ENCODE peak calls at places on chromosomes 6 and 20, in six cellular contexts. O, F, D, P, H and K are unnamed samples.

GRCh38 chr6:51893356-51893755 is 194.1 kb downstream of the PKHD1 start:
- DNase-seq in O (no peak), D (no peak), F (no peak), H (no peak), P (no peak), K (no peak)

GRCh38 chr20:52593634-52594033 is 378.5 kb upstream of the TSHZ2 start:
- DNase-seq in D (peak), F (no peak), O (no peak), P (no peak), H (no peak), K (no peak)

GRCh38 chr6:44339763-44340625 is 2.5 kb upstream of the SPATS1 start:
- DNase-seq in F (no peak), O (no peak), D (no peak), P (no peak), H (no peak), K (no peak)

GRCh38 chr6:16562498-16562897 is 198.8 kb downstream of the ATXN1 start:
- DNase-seq in O (no peak), H (no peak), P (no peak), F (no peak), D (no peak), K (no peak)

GRCh38 chr20:8749986-8750385 is 318.9 kb upstream of the PLCB4 start:
- DNase-seq in D (no peak), F (no peak), H (no peak), O (no peak), P (no peak), K (no peak)

GRCh38 chr6:24529985-24530384 is 35.2 kb downstream of the ALDH5A1 start:
- DNase-seq in P (no peak), D (no peak), H (no peak), F (no peak), O (no peak), K (no peak)

GRCh38 chr20:25490656-25491445 is 83.4 kb downstream of the GINS1 start:
- DNase-seq in D (no peak), P (no peak), O (no peak), F (no peak), H (no peak), K (no peak)

GRCh38 chr20:63268671-63269439 is 3.8 kb upstream of the ARFGAP1 start:
- DNase-seq in H (no peak), O (no peak), D (no peak), F (no peak), P (no peak), K (no peak)

GRCh38 chr20:41570552-41570951 is 47.6 kb downstream of the CHD6 start:
- DNase-seq in D (no peak), H (no peak), F (no peak), O (no peak), P (no peak), K (no peak)

GRCh38 chr6:73134588-73134987 is 90.7 kb downstream of the KHDC1L start:
- DNase-seq in O (peak), H (no peak), P (no peak), D (no peak), F (no peak), K (peak)

GRCh38 chr6:164578616-164579015 is 730.8 kb downstream of the C6orf118 start:
- DNase-seq in P (no peak), F (no peak), O (no peak), H (no peak), D (no peak), K (no peak)

GRCh38 chr20:58580493-58580835 is 65.3 kb upstream of the APCDD1L start:
- DNase-seq in O (no peak), D (no peak), F (no peak), H (no peak), P (no peak), K (no peak)

GRCh38 chr6:120137492-120137891 is 787.9 kb upstream of the MAN1A1 start:
- DNase-seq in F (no peak), O (no peak), P (no peak), H (no peak), D (no peak), K (no peak)

GRCh38 chr20:62723351-62723750 is 14.7 kb downstream of the NTSR1 start:
- DNase-seq in H (no peak), D (no peak), F (no peak), O (no peak), P (no peak), K (no peak)

GRCh38 chr6:31352497-31353368 is 4.2 kb downstream of the HLA-B start:
- DNase-seq in D (no peak), P (no peak), F (no peak), H (no peak), O (no peak), K (no peak)

GRCh38 chr20:60053125-60053812 is 95.0 kb downstream of the CDH26 start:
- DNase-seq in P (no peak), H (no peak), F (no peak), D (no peak), O (no peak), K (no peak)

GRCh38 chr6:46704562-46704961 is 16.9 kb downstream of the TDRD6 start:
- DNase-seq in F (no peak), P (peak), H (no peak), D (no peak), O (peak), K (no peak)

GRCh38 chr6:75145976-75146375 is 59.9 kb downstream of the COL12A1 start:
- DNase-seq in H (no peak), P (no peak), D (no peak), F (no peak), O (no peak), K (no peak)

GRCh38 chr6:164532546-164533362 is 776.7 kb downstream of the C6orf118 start:
- DNase-seq in D (no peak), P (no peak), H (no peak), F (no peak), O (peak), K (no peak)

GRCh38 chr20:22511943-22512910 is 72.1 kb downstream of the FOXA2 start:
- DNase-seq in O (no peak), D (no peak), F (no peak), H (peak), P (peak), K (peak)

GRCh38 chr6:89610149-89610642 is 28.4 kb downstream of the LYRM2 start:
- DNase-seq in F (peak), H (peak), O (peak), D (no peak), P (peak), K (peak)

GRCh38 chr20:16293590-16293989 is 279.7 kb downstream of the KIF16B start:
- DNase-seq in O (no peak), P (no peak), F (no peak), H (no peak), D (no peak), K (no peak)

GRCh38 chr20:36493013-36493800 is 48.1 kb upstream of the MYL9 start:
- DNase-seq in H (no peak), P (no peak), O (no peak), D (no peak), F (no peak), K (no peak)

GRCh38 chr6:38269773-38270172 is 370.0 kb downstream of the BTBD9 start:
- DNase-seq in D (no peak), P (peak), F (no peak), O (no peak), H (no peak), K (no peak)

GRCh38 chr20:4563534-4563933 is 158.2 kb upstream of the PRND start:
- DNase-seq in H (no peak), F (peak), P (peak), D (no peak), O (peak), K (peak)

GRCh38 chr20:19552144-19552895 is 205.7 kb upstream of the RIN2 start:
- DNase-seq in F (peak), H (peak), D (no peak), P (peak), O (peak), K (peak)

GRCh38 chr6:35486005-35486925 is 10.6 kb downstream of the TEAD3 start:
- DNase-seq in D (no peak), P (no peak), F (peak), H (peak), O (peak), K (peak)

DNA sequence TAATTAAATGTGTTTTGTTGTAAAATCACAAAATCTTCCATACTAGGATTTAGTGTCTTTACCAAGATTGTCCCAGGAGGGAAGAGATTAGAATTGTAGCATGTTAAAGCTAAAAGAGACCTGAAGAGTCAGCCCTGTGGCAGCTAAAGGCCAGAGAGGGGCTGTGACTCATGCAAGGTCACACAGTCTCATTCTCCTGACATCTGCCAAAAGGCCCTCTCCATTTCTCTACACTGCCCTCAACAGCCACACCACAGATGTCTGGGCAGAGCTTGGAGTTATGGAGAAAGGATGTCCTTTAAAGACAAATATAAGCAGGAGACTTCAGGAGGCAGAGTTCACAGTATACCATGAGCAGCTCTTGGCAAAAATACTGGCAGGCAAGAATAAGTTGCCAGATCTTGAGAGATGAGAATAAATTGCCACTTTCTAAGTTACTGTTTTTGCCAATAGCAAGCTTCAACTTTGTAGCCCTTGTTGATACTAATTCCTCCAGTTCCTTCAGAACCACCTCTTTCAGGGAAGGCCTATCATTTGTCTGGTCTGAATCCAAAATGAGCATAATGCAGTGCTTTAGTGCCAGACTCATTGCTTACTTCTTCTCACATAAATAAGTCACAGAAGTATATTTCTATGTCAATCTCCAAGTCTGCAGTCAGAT is 41.7 kb downstream of the AKIRIN2 start:
- DNase-seq in O (peak), H (no peak), D (peak), F (no peak), P (no peak), K (no peak)
- TF ChIP-seq CTCF in O (no peak), H (no peak), D (no peak), F (no peak), P (no peak), K (no peak)

GRCh38 chr20:50188879-50189680 is 1.6 kb upstream of the CEBPB start:
- DNase-seq in F (no peak), P (no peak), D (no peak), H (peak), O (no peak), K (no peak)

GRCh38 chr20:50191065-50191565 is 485 bp downstream of the CEBPB start:
- DNase-seq in P (no peak), H (no peak), O (peak), D (no peak), F (no peak), K (no peak)

GRCh38 chr20:50191566-50192363 is 1.1 kb downstream of the CEBPB start:
- DNase-seq in H (no peak), P (peak), F (peak), D (no peak), O (peak), K (peak)

GRCh38 chr20:50189681-50190250 is 864 bp upstream of the CEBPB start:
- DNase-seq in F (no peak), H (peak), O (peak), P (no peak), D (no peak), K (peak)

GRCh38 chr20:50190251-50191064 is at the start of gene CEBPB:
- DNase-seq in O (peak), H (peak), P (peak), D (no peak), F (peak), K (peak)
- TF ChIP-seq CTCF in O (peak), H (peak), P (peak), D (peak), F (peak), K (peak)

GRCh38 chr6:20839624-20840023 is 305.4 kb downstream of the CDKAL1 start:
- DNase-seq in O (no peak), H (no peak), P (no peak), D (no peak), F (no peak), K (no peak)
- TF ChIP-seq CTCF in O (no peak), H (no peak), P (no peak), D (no peak), F (no peak), K (no peak)

DNA sequence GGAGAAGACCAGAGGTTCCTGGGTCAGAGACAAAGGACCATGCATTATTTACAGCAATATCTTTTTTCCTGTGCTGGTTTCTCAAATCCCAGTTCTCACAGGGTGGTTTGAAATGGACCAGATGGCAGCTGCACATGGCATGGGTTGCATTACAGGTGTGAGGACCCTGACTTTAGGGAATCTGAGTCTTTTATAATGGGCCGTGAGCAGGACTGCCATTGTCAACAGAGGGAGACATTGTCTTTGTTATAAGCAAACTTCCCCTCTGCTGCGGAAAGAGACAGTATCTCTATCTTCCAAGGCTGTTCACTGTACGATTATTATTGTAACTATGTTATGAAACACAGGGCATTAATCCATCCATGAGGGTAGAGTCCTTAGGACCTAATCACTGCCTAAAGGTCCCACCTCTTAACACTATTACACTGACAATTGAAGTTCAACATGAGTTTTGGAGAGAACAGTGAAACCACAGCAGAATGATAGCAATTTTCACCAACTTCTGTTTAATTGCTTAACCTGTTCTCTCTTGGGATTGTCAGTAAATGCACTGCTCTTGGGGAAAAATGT is 156.1 kb upstream of the AGPAT4 start:
- DNase-seq in D (no peak), H (no peak), P (no peak), O (no peak), F (no peak), K (no peak)
- TF ChIP-seq CTCF in D (peak), H (no peak), P (peak), O (no peak), F (no peak), K (no peak)

DNA sequence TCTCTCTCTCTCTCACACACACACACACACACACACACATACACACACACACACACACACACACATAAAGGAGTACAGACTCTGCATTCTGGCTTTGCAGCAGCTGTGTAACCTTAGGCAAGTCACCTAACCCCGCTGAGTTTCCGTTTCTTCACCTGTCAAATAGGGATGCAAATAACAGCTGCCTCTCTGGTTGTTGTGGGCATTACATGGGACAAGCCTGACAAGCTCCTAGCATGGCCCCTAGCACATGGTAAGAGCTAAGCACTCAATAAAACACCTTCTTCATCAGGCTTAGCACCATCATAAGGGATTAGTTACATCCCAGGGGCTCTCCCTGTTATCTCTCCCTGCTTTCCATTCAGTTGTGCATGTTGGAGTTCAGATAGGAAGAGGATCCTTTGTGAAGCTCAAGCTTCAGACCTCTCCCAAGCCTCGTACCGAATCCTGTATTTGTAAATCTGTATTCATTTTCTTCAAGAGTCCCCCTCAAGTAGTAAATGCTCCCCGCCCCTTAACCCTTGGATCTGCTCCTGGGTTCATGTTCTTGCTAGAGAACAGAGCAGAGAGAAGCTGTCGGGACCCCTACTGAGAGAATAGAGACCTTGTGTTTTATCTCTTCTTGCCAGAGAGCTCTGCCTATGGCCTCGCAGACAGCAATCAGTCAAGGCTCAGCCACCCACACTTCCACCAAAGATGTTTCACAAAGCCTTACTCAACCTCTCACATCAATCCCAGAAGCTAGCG is 2.2 kb downstream of the SLC13A3 start:
- DNase-seq in P (no peak), D (no peak), O (no peak), H (no peak), F (no peak), K (no peak)
- TF ChIP-seq CTCF in P (no peak), D (no peak), O (no peak), H (no peak), F (no peak), K (no peak)

GRCh38 chr6:170254315-170255213 is 36.3 kb downstream of the DLL1 start:
- DNase-seq in F (peak), D (no peak), O (no peak), H (no peak), P (no peak), K (no peak)
- TF ChIP-seq CTCF in F (no peak), D (no peak), O (no peak), H (no peak), P (no peak), K (no peak)

GRCh38 chr20:33515569-33516216 is 25.8 kb downstream of the CBFA2T2 start:
- DNase-seq in P (no peak), H (no peak), D (no peak), O (no peak), F (no peak), K (no peak)
- TF ChIP-seq CTCF in P (peak), H (no peak), D (peak), O (no peak), F (no peak), K (peak)

GRCh38 chr6:151731313-151731712 is 76.2 kb upstream of the ESR1 start:
- DNase-seq in F (no peak), O (no peak), H (no peak), D (no peak), P (no peak), K (no peak)
- TF ChIP-seq CTCF in F (no peak), O (no peak), H (no peak), D (no peak), P (no peak), K (no peak)

GRCh38 chr6:109687271-109687721 is 3.7 kb downstream of the AK9 start:
- DNase-seq in O (no peak), F (no peak), P (no peak), H (no peak), D (peak), K (no peak)

GRCh38 chr6:109690373-109690739 is 646 bp downstream of the AK9 start:
- DNase-seq in O (peak), F (no peak), P (peak), H (peak), D (no peak), K (peak)

GRCh38 chr6:109686566-109686965 is 4.4 kb downstream of the AK9 start:
- DNase-seq in P (no peak), O (no peak), H (no peak), F (no peak), D (no peak), K (no peak)

GRCh38 chr6:109693128-109693527 is 2.0 kb downstream of the FIG4 start:
- DNase-seq in H (no peak), F (no peak), D (no peak), O (no peak), P (no peak), K (no peak)

DNA sequence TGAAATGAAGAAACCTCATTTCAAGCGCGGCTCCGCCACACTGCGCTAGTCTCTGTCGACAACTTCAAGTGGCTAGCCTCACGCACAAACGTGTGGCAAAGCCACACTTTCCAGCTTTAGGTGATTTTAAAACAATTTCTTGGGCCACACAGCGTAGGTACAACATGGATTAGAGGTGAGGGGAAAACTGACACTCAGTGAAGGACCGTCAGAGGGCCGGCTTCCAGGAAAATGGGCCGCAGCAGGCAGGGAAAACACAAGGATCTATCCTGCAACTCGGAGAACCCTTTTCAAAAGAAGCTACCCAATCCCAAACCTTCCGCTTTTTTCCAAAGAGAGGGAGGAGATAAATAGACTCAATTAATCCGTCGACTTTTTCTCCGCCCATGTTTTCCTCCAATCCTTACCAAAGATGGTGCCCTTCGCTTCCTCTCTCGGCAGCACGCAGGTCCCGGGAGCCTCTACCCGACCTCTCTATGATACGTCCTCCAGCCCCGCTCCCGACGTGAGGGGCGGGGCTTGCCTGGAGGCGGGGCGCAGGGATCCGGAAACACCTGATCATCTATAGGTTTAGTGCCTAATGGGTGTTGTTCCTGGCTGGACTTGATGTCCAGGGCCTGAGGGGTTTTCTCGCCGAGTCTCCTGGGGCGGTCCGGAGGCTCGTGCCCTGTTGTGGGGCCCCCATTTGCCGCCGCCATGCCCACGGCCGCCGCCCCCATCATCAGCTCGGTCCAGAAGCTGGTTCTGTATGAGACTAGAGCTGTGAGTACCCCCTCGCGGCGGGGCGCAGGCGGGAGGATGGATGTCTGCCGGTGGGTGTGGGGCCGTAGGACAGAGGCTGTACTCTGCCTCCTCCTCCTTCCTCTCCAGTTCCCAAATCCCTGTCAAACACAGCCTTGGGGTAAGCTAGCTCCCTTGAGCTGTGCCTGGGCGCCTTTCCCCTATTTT is at the start of the genes AK9 and FIG4:
- DNase-seq in H (peak), P (peak), O (peak), D (peak), F (peak), K (peak)
- TF ChIP-seq CTCF in H (no peak), P (peak), O (no peak), D (peak), F (no peak), K (peak)